ENCODE peak calls at places on chromosomes 13 and 19, in eight cellular contexts. One of them, this sample, is unnamed.

GRCh38 chr13:40145139-40145538 is 489.7 kb downstream of the COG6 start:
- DNase-seq in lung: no peak
- DNase-seq in heart right ventricle: no peak
- DNase-seq in mucosa of descending colon: no peak
- DNase-seq in uterus: no peak
- DNase-seq in CD8-positive, alpha-beta T cell: no peak
- DNase-seq in adrenal gland: no peak
- DNase-seq in heart left ventricle: no peak
- DNase-seq in this sample: no peak

GRCh38 chr19:33629826-33630375 is 8.1 kb downstream of the CHST8 start:
- DNase-seq in mucosa of descending colon: no peak
- DNase-seq in heart right ventricle: no peak
- DNase-seq in lung: no peak
- DNase-seq in uterus: no peak
- DNase-seq in adrenal gland: no peak
- DNase-seq in heart left ventricle: no peak
- DNase-seq in CD8-positive, alpha-beta T cell: no peak
- DNase-seq in this sample: no peak

GRCh38 chr19:31548941-31549340 is 199.7 kb upstream of the TSHZ3 start:
- DNase-seq in mucosa of descending colon: no peak
- DNase-seq in CD8-positive, alpha-beta T cell: no peak
- DNase-seq in lung: no peak
- DNase-seq in uterus: peak; percentile 20
- DNase-seq in heart left ventricle: no peak
- DNase-seq in adrenal gland: no peak
- DNase-seq in heart right ventricle: no peak
- DNase-seq in this sample: no peak

GRCh38 chr13:81676008-81676407 is 1335.1 kb upstream of the SPRY2 start:
- DNase-seq in heart right ventricle: no peak
- DNase-seq in lung: no peak
- DNase-seq in uterus: no peak
- DNase-seq in CD8-positive, alpha-beta T cell: no peak
- DNase-seq in mucosa of descending colon: no peak
- DNase-seq in adrenal gland: no peak
- DNase-seq in heart left ventricle: no peak
- DNase-seq in this sample: no peak

GRCh38 chr19:3499738-3500428 is 591 bp downstream of the DOHH start:
- DNase-seq in adrenal gland: no peak
- DNase-seq in heart right ventricle: no peak
- DNase-seq in mucosa of descending colon: no peak
- DNase-seq in heart left ventricle: no peak
- DNase-seq in CD8-positive, alpha-beta T cell: no peak
- DNase-seq in uterus: no peak
- DNase-seq in lung: no peak
- DNase-seq in this sample: no peak

GRCh38 chr13:107999751-108000150 is 215.6 kb downstream of the LIG4 start:
- DNase-seq in lung: no peak
- DNase-seq in uterus: no peak
- DNase-seq in mucosa of descending colon: no peak
- DNase-seq in heart right ventricle: no peak
- DNase-seq in heart left ventricle: no peak
- DNase-seq in adrenal gland: no peak
- DNase-seq in CD8-positive, alpha-beta T cell: no peak
- DNase-seq in this sample: no peak

GRCh38 chr13:33006646-33007045 is 9.6 kb upstream of the KL start:
- DNase-seq in heart left ventricle: no peak
- DNase-seq in CD8-positive, alpha-beta T cell: no peak
- DNase-seq in heart right ventricle: no peak
- DNase-seq in uterus: no peak
- DNase-seq in adrenal gland: no peak
- DNase-seq in lung: no peak
- DNase-seq in mucosa of descending colon: no peak
- DNase-seq in this sample: no peak

GRCh38 chr13:47908200-47908902 is 92.7 kb downstream of the SUCLA2 start:
- DNase-seq in heart right ventricle: no peak
- DNase-seq in heart left ventricle: no peak
- DNase-seq in adrenal gland: no peak
- DNase-seq in mucosa of descending colon: no peak
- DNase-seq in uterus: no peak
- DNase-seq in lung: no peak
- DNase-seq in CD8-positive, alpha-beta T cell: no peak
- DNase-seq in this sample: no peak

GRCh38 chr13:19782049-19782726 is 557 bp downstream of the PSPC1 start:
- DNase-seq in mucosa of descending colon: peak; percentile 74
- DNase-seq in adrenal gland: peak; percentile 67
- DNase-seq in CD8-positive, alpha-beta T cell: peak; percentile 40
- DNase-seq in heart left ventricle: peak; percentile 41
- DNase-seq in lung: peak; percentile 47
- DNase-seq in heart right ventricle: peak; percentile 49
- DNase-seq in uterus: peak; percentile 41
- DNase-seq in this sample: peak; percentile 77

GRCh38 chr13:37669845-37670244 is 71.3 kb upstream of the POSTN start:
- DNase-seq in heart right ventricle: no peak
- DNase-seq in adrenal gland: no peak
- DNase-seq in lung: no peak
- DNase-seq in CD8-positive, alpha-beta T cell: no peak
- DNase-seq in uterus: no peak
- DNase-seq in heart left ventricle: no peak
- DNase-seq in mucosa of descending colon: no peak
- DNase-seq in this sample: no peak

GRCh38 chr19:19571387-19571786 is 33.3 kb downstream of the CILP2 start:
- DNase-seq in adrenal gland: no peak
- DNase-seq in heart right ventricle: no peak
- DNase-seq in heart left ventricle: no peak
- DNase-seq in uterus: no peak
- DNase-seq in lung: no peak
- DNase-seq in mucosa of descending colon: no peak
- DNase-seq in CD8-positive, alpha-beta T cell: no peak
- DNase-seq in this sample: no peak

GRCh38 chr13:66673401-66673800 is 556.7 kb downstream of the PCDH9 start:
- DNase-seq in mucosa of descending colon: no peak
- DNase-seq in uterus: no peak
- DNase-seq in CD8-positive, alpha-beta T cell: no peak
- DNase-seq in lung: no peak
- DNase-seq in heart right ventricle: no peak
- DNase-seq in adrenal gland: no peak
- DNase-seq in heart left ventricle: no peak
- DNase-seq in this sample: no peak

GRCh38 chr19:10074153-10074552 is 12.0 kb upstream of the SHFL start:
- DNase-seq in mucosa of descending colon: no peak
- DNase-seq in uterus: no peak
- DNase-seq in CD8-positive, alpha-beta T cell: peak; percentile 34
- DNase-seq in heart right ventricle: no peak
- DNase-seq in adrenal gland: no peak
- DNase-seq in lung: no peak
- DNase-seq in heart left ventricle: no peak
- DNase-seq in this sample: peak; percentile 62

GRCh38 chr13:101942038-101942437 is 459.8 kb downstream of the FGF14 start:
- DNase-seq in CD8-positive, alpha-beta T cell: no peak
- DNase-seq in lung: no peak
- DNase-seq in heart left ventricle: peak; percentile 23
- DNase-seq in heart right ventricle: peak; percentile 33
- DNase-seq in mucosa of descending colon: no peak
- DNase-seq in adrenal gland: no peak
- DNase-seq in uterus: no peak
- DNase-seq in this sample: no peak

GRCh38 chr19:19642506-19643157 is 825 bp downstream of the GMIP start:
- DNase-seq in mucosa of descending colon: no peak
- DNase-seq in CD8-positive, alpha-beta T cell: no peak
- DNase-seq in heart right ventricle: no peak
- DNase-seq in lung: no peak
- DNase-seq in adrenal gland: no peak
- DNase-seq in heart left ventricle: no peak
- DNase-seq in uterus: no peak
- DNase-seq in this sample: no peak

GRCh38 chr13:78121459-78122348 is 203.1 kb upstream of the EDNRB start:
- DNase-seq in CD8-positive, alpha-beta T cell: no peak
- DNase-seq in adrenal gland: peak; percentile 39
- DNase-seq in uterus: peak; percentile 21
- DNase-seq in heart left ventricle: peak; percentile 30
- DNase-seq in heart right ventricle: peak; percentile 45
- DNase-seq in lung: peak; percentile 44
- DNase-seq in mucosa of descending colon: no peak
- DNase-seq in this sample: peak; percentile 67

GRCh38 chr13:72536668-72537399 is 190.6 kb downstream of the MZT1 start:
- DNase-seq in lung: no peak
- DNase-seq in heart right ventricle: peak; percentile 4
- DNase-seq in adrenal gland: no peak
- DNase-seq in mucosa of descending colon: peak; percentile 46
- DNase-seq in uterus: no peak
- DNase-seq in heart left ventricle: no peak
- DNase-seq in CD8-positive, alpha-beta T cell: no peak
- DNase-seq in this sample: no peak

GRCh38 chr19:32830231-32831014 is 39.1 kb downstream of the SLC7A9 start:
- DNase-seq in uterus: no peak
- DNase-seq in mucosa of descending colon: no peak
- DNase-seq in heart right ventricle: no peak
- DNase-seq in heart left ventricle: no peak
- DNase-seq in lung: no peak
- DNase-seq in adrenal gland: no peak
- DNase-seq in CD8-positive, alpha-beta T cell: no peak
- DNase-seq in this sample: no peak

GRCh38 chr19:39704181-39705044 is at the start of gene LGALS14:
- DNase-seq in adrenal gland: no peak
- DNase-seq in uterus: no peak
- DNase-seq in heart right ventricle: no peak
- DNase-seq in mucosa of descending colon: no peak
- DNase-seq in heart left ventricle: no peak
- DNase-seq in CD8-positive, alpha-beta T cell: no peak
- DNase-seq in lung: no peak
- DNase-seq in this sample: no peak

GRCh38 chr19:29812881-29813275 is 1.1 kb downstream of the CCNE1 start:
- DNase-seq in uterus: no peak
- DNase-seq in CD8-positive, alpha-beta T cell: no peak
- DNase-seq in mucosa of descending colon: no peak
- DNase-seq in heart right ventricle: no peak
- DNase-seq in adrenal gland: no peak
- DNase-seq in lung: no peak
- DNase-seq in heart left ventricle: no peak
- DNase-seq in this sample: no peak
- H3K4me3 ChIP-seq in uterus: no peak overlapping the region
- H3K4me3 ChIP-seq in CD8-positive, alpha-beta T cell: peak overlapping the region; percentile 50
- H3K4me3 ChIP-seq in mucosa of descending colon: no peak overlapping the region
- H3K4me3 ChIP-seq in heart right ventricle: peak overlapping the region; percentile 48
- H3K4me3 ChIP-seq in adrenal gland: no peak overlapping the region
- H3K4me3 ChIP-seq in lung: no peak overlapping the region
- H3K4me3 ChIP-seq in heart left ventricle: no peak overlapping the region
- H3K4me3 ChIP-seq in this sample: peak overlapping the region; percentile 67

DNA sequence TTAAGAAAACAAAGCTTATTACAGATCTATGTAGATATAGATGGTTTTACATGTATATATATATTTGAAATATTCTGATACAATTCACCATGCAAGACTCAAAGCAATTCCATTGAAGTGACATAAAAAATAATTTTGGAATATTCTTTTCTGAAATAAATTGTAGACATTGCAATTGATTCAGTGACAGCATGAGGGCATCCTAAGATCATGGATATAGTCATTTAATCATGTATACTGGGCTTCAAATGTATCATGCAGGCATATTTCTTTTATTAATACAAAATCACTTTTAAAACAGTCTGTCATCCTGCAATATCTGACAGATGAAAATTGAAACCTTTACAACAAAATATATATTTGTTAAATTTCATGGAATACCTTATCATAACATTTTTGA is 286.7 kb upstream of the SLITRK6 start:
- DNase-seq in adrenal gland: no peak
- DNase-seq in uterus: no peak
- DNase-seq in mucosa of descending colon: no peak
- DNase-seq in lung: no peak
- DNase-seq in heart left ventricle: no peak
- DNase-seq in CD8-positive, alpha-beta T cell: no peak
- DNase-seq in heart right ventricle: no peak
- DNase-seq in this sample: no peak
- TF ChIP-seq CTCF in adrenal gland: no peak
- TF ChIP-seq CTCF in uterus: no peak
- TF ChIP-seq CTCF in mucosa of descending colon: no peak
- TF ChIP-seq CTCF in lung: no peak
- TF ChIP-seq CTCF in heart left ventricle: no peak
- TF ChIP-seq CTCF in CD8-positive, alpha-beta T cell: no peak
- TF ChIP-seq CTCF in heart right ventricle: no peak
- TF ChIP-seq CTCF in this sample: no peak

DNA sequence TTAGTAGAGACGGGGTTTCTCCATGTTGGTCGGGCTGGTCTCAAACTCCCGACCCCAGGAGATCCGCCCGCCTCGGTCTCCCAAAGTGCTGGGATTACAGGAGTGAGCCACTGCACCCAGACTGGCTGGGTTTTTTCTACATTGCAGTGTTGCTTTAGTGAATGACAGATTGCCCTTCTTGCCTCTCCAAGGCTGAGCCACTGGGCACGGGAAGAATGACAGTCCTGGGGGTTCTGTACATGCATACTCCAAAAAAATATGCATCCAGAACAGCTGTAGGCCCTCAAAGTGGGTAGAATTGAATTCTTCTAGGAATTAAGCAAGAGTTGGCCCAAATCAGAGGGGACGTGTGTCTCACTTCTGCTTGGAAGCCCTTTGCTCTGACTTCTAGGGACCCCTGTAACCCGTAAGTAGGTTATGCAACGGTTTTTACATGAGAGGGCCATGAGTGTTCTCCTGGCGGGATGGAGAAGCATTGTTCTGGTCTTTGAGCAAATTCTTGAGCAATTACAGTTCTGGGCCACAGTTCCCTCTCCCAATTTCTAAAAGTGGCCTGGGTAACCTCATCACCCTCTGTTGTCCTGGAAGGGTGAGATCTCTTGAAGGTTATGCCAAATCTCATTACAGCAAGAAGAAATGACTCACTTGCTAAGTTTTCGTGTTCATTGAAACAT is 3.6 kb downstream of the ACTN4 start:
- DNase-seq in heart right ventricle: no peak
- DNase-seq in heart left ventricle: no peak
- DNase-seq in lung: peak; percentile 43
- DNase-seq in mucosa of descending colon: peak; percentile 53
- DNase-seq in uterus: peak; percentile 54
- DNase-seq in adrenal gland: no peak
- DNase-seq in CD8-positive, alpha-beta T cell: no peak
- DNase-seq in this sample: no peak
- H3K4me1 ChIP-seq in heart right ventricle: peaks cover 73% of the 10 kb centered on the region
- H3K4me1 ChIP-seq in heart left ventricle: peaks cover 68% of the 10 kb centered on the region
- H3K4me1 ChIP-seq in lung: peaks cover 30% of the 10 kb centered on the region
- H3K4me1 ChIP-seq in mucosa of descending colon: peaks cover 60% of the 10 kb centered on the region
- H3K4me1 ChIP-seq in uterus: peaks cover 24% of the 10 kb centered on the region
- H3K4me1 ChIP-seq in adrenal gland: peaks cover 61% of the 10 kb centered on the region
- H3K4me1 ChIP-seq in CD8-positive, alpha-beta T cell: peaks cover 38% of the 10 kb centered on the region
- H3K4me1 ChIP-seq in this sample: peaks cover 14% of the 10 kb centered on the region

DNA sequence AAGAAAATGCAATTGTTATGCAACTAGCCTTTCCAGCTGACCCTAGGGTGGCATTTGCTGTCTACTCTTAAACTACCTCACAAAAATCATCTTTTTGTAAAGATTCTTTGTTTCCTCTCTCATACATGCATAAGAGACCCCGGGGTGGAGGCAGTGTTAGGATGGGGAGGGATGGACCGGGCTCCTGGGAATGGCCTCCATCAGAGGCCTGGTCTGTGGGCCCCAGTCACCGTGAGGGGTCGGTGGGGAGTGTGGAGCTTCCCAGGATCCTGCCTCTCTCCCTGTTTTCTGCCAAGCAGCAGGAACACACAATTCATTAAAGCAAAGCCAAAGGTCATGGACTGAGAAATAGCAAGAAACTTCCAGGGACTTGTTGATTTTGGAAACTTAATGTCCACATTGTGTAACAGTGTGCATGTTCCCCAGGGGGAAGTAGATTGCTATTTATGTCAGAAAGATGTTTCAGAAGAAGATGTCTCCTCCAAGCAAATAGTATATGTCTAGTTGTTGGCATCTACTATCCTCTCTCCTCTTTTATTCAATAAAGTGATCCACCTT is 241.4 kb downstream of the ENOX1 start:
- DNase-seq in CD8-positive, alpha-beta T cell: no peak
- DNase-seq in heart right ventricle: no peak
- DNase-seq in heart left ventricle: no peak
- DNase-seq in adrenal gland: no peak
- DNase-seq in lung: no peak
- DNase-seq in uterus: peak; percentile 19
- DNase-seq in mucosa of descending colon: no peak
- DNase-seq in this sample: no peak
- H3K4me3 ChIP-seq in CD8-positive, alpha-beta T cell: no peak overlapping the region
- H3K4me3 ChIP-seq in heart right ventricle: no peak overlapping the region
- H3K4me3 ChIP-seq in heart left ventricle: no peak overlapping the region
- H3K4me3 ChIP-seq in adrenal gland: no peak overlapping the region
- H3K4me3 ChIP-seq in lung: no peak overlapping the region
- H3K4me3 ChIP-seq in uterus: no peak overlapping the region
- H3K4me3 ChIP-seq in mucosa of descending colon: no peak overlapping the region
- H3K4me3 ChIP-seq in this sample: no peak overlapping the region